ENCODE peak calls at places on chromosomes 12 and 14, in four cellular contexts. One of them, this sample, is unnamed.

GRCh38 chr14:99686557-99687283 is 2.6 kb downstream of the CYP46A1 start:
- DNase-seq in CD8-positive, alpha-beta memory T cell: no peak
- DNase-seq in fibroblast of mammary gland: no peak
- DNase-seq in iPS-NIHi11: no peak
- DNase-seq in this sample: no peak

GRCh38 chr12:20415013-20415412 is 46.7 kb downstream of the PDE3A start:
- DNase-seq in CD8-positive, alpha-beta memory T cell: no peak
- DNase-seq in fibroblast of mammary gland: peak
- DNase-seq in iPS-NIHi11: no peak
- DNase-seq in this sample: no peak

GRCh38 chr14:93984070-93984469 is 7.7 kb upstream of the ASB2 start:
- DNase-seq in iPS-NIHi11: peak
- DNase-seq in CD8-positive, alpha-beta memory T cell: no peak
- DNase-seq in fibroblast of mammary gland: no peak
- DNase-seq in this sample: no peak

GRCh38 chr12:129552996-129553750 is 350.7 kb downstream of the TMEM132D start:
- DNase-seq in iPS-NIHi11: no peak
- DNase-seq in fibroblast of mammary gland: no peak
- DNase-seq in CD8-positive, alpha-beta memory T cell: no peak
- DNase-seq in this sample: no peak

GRCh38 chr14:101889366-101889765 is 75.0 kb upstream of the DYNC1H1 start:
- DNase-seq in iPS-NIHi11: no peak
- DNase-seq in CD8-positive, alpha-beta memory T cell: no peak
- DNase-seq in fibroblast of mammary gland: no peak
- DNase-seq in this sample: peak

GRCh38 chr12:25058619-25059018 is 109.7 kb upstream of the BCAT1 start:
- DNase-seq in CD8-positive, alpha-beta memory T cell: no peak
- DNase-seq in fibroblast of mammary gland: no peak
- DNase-seq in iPS-NIHi11: no peak
- DNase-seq in this sample: no peak

GRCh38 chr14:91229743-91230200 is 14.7 kb downstream of the GPR68 start:
- DNase-seq in iPS-NIHi11: no peak
- DNase-seq in fibroblast of mammary gland: peak
- DNase-seq in CD8-positive, alpha-beta memory T cell: peak
- DNase-seq in this sample: peak

GRCh38 chr14:37559386-37559785 is 35.7 kb downstream of the FOXA1 start:
- DNase-seq in fibroblast of mammary gland: peak
- DNase-seq in CD8-positive, alpha-beta memory T cell: no peak
- DNase-seq in iPS-NIHi11: no peak
- DNase-seq in this sample: no peak

GRCh38 chr12:10406725-10407124 is 2.8 kb downstream of the KLRC4 start:
- DNase-seq in CD8-positive, alpha-beta memory T cell: no peak
- DNase-seq in fibroblast of mammary gland: no peak
- DNase-seq in iPS-NIHi11: no peak
- DNase-seq in this sample: no peak

This sample was measured in spleen.